ENCODE peak calls at places on chromosomes 11 and 22, in six cellular contexts. G, Q, R, W, X and Z are unnamed samples.

GRCh38 chr11:82680252-82680651 is 53.4 kb downstream of the FAM181B start:
- DNase-seq in G (no peak), Q (no peak), R (peak), W (no peak), X (no peak), Z (no peak)

GRCh38 chr22:43990044-43990443 is 34.1 kb upstream of the PARVB start:
- DNase-seq in G (no peak), Q (no peak), R (no peak), W (no peak), X (no peak), Z (no peak)

GRCh38 chr22:48554893-48555552 is 1272.7 kb downstream of the BRD1 start:
- DNase-seq in G (no peak), Q (no peak), R (no peak), W (no peak), X (no peak), Z (no peak)

GRCh38 chr11:64876835-64877341 is 1.5 kb downstream of the EHD1 start:
- DNase-seq in G (no peak), Q (no peak), R (peak), W (no peak), X (no peak), Z (peak)

GRCh38 chr11:14974723-14975587 is 2.8 kb upstream of the CALCA start:
- DNase-seq in G (peak), Q (peak), R (peak), W (no peak), X (peak), Z (no peak)

GRCh38 chr11:37442576-37442975 is 844.5 kb upstream of the RAG2 start:
- DNase-seq in G (no peak), Q (no peak), R (peak), W (no peak), X (no peak), Z (peak)

GRCh38 chr11:63020671-63021255 is 5.1 kb upstream of the SLC22A8 start:
- DNase-seq in G (no peak), Q (no peak), R (no peak), W (no peak), X (peak), Z (no peak)

GRCh38 chr11:13883042-13883441 is 79.5 kb upstream of the SPON1 start:
- DNase-seq in G (no peak), Q (no peak), R (no peak), W (no peak), X (peak), Z (no peak)

GRCh38 chr11:17846852-17847453 is 112.4 kb downstream of the KCNC1 start:
- DNase-seq in G (no peak), Q (no peak), R (peak), W (peak), X (no peak), Z (peak)

GRCh38 chr22:33271390-33272161 is 213.4 kb upstream of the SYN3 start:
- DNase-seq in G (peak), Q (peak), R (no peak), W (peak), X (no peak), Z (no peak)

GRCh38 chr11:68673291-68673930 is 10.9 kb upstream of the GAL start:
- DNase-seq in G (no peak), Q (no peak), R (no peak), W (no peak), X (no peak), Z (no peak)

GRCh38 chr11:102322560-102322959 is 5.3 kb downstream of the BIRC3 start:
- DNase-seq in G (no peak), Q (no peak), R (no peak), W (no peak), X (no peak), Z (no peak)

GRCh38 chr11:32172771-32173170 is 81.9 kb downstream of the RCN1 start:
- DNase-seq in G (no peak), Q (no peak), R (no peak), W (no peak), X (no peak), Z (peak)

GRCh38 chr22:29004647-29005371 is 56.8 kb downstream of the C22orf31 start:
- DNase-seq in G (no peak), Q (no peak), R (no peak), W (peak), X (peak), Z (peak)

GRCh38 chr11:13942908-13943505 is 19.5 kb upstream of the SPON1 start:
- DNase-seq in G (no peak), Q (no peak), R (peak), W (no peak), X (no peak), Z (peak)

GRCh38 chr11:58659404-58659803 is 36.9 kb downstream of the CNTF start:
- DNase-seq in G (no peak), Q (no peak), R (peak), W (no peak), X (no peak), Z (no peak)

GRCh38 chr11:32840587-32840986 is 10.9 kb downstream of the PRRG4 start:
- DNase-seq in G (no peak), Q (no peak), R (no peak), W (no peak), X (no peak), Z (no peak)

GRCh38 chr11:116397556-116398167 is 375.1 kb downstream of the BUD13 start:
- DNase-seq in G (no peak), Q (no peak), R (no peak), W (no peak), X (no peak), Z (no peak)

GRCh38 chr11:17814546-17814945 is 80.0 kb downstream of the KCNC1 start:
- DNase-seq in G (no peak), Q (no peak), R (no peak), W (no peak), X (no peak), Z (peak)

GRCh38 chr22:45534339-45535192 is 31.9 kb downstream of the FBLN1 start:
- DNase-seq in G (no peak), Q (no peak), R (no peak), W (no peak), X (no peak), Z (no peak)

GRCh38 chr22:43827926-43828710 is 16.0 kb upstream of the EFCAB6 start:
- DNase-seq in G (no peak), Q (no peak), R (no peak), W (no peak), X (no peak), Z (no peak)

GRCh38 chr11:27024865-27025264 is 15.8 kb upstream of the BBOX1 start:
- DNase-seq in G (no peak), Q (no peak), R (no peak), W (no peak), X (no peak), Z (no peak)

GRCh38 chr11:73662445-73663157 is 16.2 kb downstream of the PLEKHB1 start:
- DNase-seq in G (no peak), Q (no peak), R (no peak), W (no peak), X (no peak), Z (peak)

GRCh38 chr11:12448131-12448939 is 71.0 kb downstream of the PARVA start:
- DNase-seq in G (no peak), Q (no peak), R (no peak), W (no peak), X (no peak), Z (peak)

GRCh38 chr11:87971354-87971753 is 203.9 kb downstream of the RAB38 start:
- DNase-seq in G (no peak), Q (no peak), R (no peak), W (no peak), X (no peak), Z (no peak)

GRCh38 chr11:120562806-120563425 is 51.4 kb downstream of the GRIK4 start:
- DNase-seq in G (no peak), Q (no peak), R (no peak), W (peak), X (no peak), Z (no peak)

GRCh38 chr11:118533769-118534729 is 3.1 kb downstream of the TMEM25 start:
- DNase-seq in G (peak), Q (no peak), R (no peak), W (no peak), X (no peak), Z (no peak)

GRCh38 chr11:129937592-129938238 is 42.3 kb upstream of the NFRKB start:
- DNase-seq in G (no peak), Q (no peak), R (no peak), W (no peak), X (peak), Z (no peak)

GRCh38 chr11:61037694-61038093 is 64.6 kb upstream of the CD5 start:
- DNase-seq in G (no peak), Q (no peak), R (peak), W (no peak), X (no peak), Z (peak)

GRCh38 chr11:64081663-64082442 is 46.1 kb downstream of the FLRT1 start:
- DNase-seq in G (no peak), Q (no peak), R (no peak), W (no peak), X (no peak), Z (no peak)

GRCh38 chr11:266676-267439 is 11.3 kb upstream of the NLRP6 start:
- DNase-seq in G (no peak), Q (peak), R (no peak), W (no peak), X (peak), Z (no peak)

GRCh38 chr11:114237321-114238280 is 58.6 kb upstream of the NNMT start:
- DNase-seq in G (no peak), Q (no peak), R (no peak), W (no peak), X (no peak), Z (peak)

DNA sequence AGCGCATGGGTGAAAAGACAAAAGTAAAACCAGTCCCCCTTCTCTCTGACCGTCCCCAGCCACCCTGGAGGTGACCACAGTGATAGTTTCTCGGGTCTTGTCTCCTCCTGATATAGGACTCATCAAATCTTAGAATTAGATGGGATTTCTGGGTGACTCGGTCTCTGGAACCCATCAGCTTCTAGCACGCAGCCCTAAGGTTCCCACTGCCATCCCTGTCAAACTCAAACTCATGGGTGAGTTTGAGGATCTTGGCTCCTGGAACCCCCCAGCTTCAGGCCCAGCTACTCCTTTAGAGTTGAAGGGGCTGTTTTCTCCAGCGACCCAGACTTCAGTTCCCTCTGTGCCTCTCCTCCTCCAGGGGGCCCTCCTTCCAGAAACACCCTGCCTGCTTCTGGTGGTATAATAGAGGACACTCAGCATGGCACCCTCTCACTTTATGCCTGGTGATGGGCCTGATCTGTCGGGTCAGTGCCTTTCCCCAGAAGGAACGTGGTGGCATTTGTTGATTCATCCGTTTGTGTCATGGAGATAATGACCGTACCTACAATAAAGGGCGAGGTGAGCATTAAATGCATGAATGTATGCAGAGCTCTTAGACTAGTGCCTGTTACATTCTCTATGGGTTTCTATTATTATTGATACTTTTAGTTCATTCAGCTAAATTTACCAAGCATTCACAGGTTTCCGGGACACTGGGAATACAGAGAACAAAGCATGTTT is 31.7 kb downstream of the MCM5 start:
- DNase-seq in G (no peak), Q (no peak), R (no peak), W (no peak), X (no peak), Z (no peak)
- TF ChIP-seq CTCF in G (no peak), Q (no peak), R (no peak), W (no peak), X (no peak), Z (peak)

GRCh38 chr11:128800871-128801417 is 66.2 kb downstream of the KCNJ1 start:
- DNase-seq in G (no peak), Q (no peak), R (no peak), W (no peak), X (no peak), Z (no peak)

GRCh38 chr11:128804481-128804880 is 62.6 kb downstream of the KCNJ1 start:
- DNase-seq in G (no peak), Q (no peak), R (peak), W (no peak), X (no peak), Z (peak)

GRCh38 chr11:128806496-128807261 is 60.4 kb downstream of the KCNJ1 start:
- DNase-seq in G (no peak), Q (no peak), R (no peak), W (no peak), X (no peak), Z (no peak)

GRCh38 chr11:128803440-128803839 is 63.7 kb downstream of the KCNJ1 start:
- DNase-seq in G (no peak), Q (no peak), R (no peak), W (no peak), X (no peak), Z (no peak)

GRCh38 chr11:128802358-128802981 is 64.6 kb downstream of the KCNJ1 start:
- DNase-seq in G (no peak), Q (no peak), R (peak), W (no peak), X (no peak), Z (no peak)
- TF ChIP-seq CTCF in G (no peak), Q (no peak), R (peak), W (no peak), X (no peak), Z (peak)

GRCh38 chr22:39306456-39307361 is 12.7 kb downstream of the RPL3 start:
- DNase-seq in G (no peak), Q (no peak), R (no peak), W (no peak), X (peak), Z (no peak)

GRCh38 chr22:39309881-39310714 is 9.3 kb downstream of the RPL3 start:
- DNase-seq in G (no peak), Q (no peak), R (peak), W (no peak), X (no peak), Z (peak)

GRCh38 chr22:39309364-39309861 is 10.0 kb downstream of the RPL3 start:
- DNase-seq in G (peak), Q (no peak), R (peak), W (no peak), X (no peak), Z (no peak)

GRCh38 chr22:39311592-39312400 is 7.6 kb downstream of the RPL3 start:
- DNase-seq in G (no peak), Q (no peak), R (no peak), W (no peak), X (peak), Z (peak)

DNA sequence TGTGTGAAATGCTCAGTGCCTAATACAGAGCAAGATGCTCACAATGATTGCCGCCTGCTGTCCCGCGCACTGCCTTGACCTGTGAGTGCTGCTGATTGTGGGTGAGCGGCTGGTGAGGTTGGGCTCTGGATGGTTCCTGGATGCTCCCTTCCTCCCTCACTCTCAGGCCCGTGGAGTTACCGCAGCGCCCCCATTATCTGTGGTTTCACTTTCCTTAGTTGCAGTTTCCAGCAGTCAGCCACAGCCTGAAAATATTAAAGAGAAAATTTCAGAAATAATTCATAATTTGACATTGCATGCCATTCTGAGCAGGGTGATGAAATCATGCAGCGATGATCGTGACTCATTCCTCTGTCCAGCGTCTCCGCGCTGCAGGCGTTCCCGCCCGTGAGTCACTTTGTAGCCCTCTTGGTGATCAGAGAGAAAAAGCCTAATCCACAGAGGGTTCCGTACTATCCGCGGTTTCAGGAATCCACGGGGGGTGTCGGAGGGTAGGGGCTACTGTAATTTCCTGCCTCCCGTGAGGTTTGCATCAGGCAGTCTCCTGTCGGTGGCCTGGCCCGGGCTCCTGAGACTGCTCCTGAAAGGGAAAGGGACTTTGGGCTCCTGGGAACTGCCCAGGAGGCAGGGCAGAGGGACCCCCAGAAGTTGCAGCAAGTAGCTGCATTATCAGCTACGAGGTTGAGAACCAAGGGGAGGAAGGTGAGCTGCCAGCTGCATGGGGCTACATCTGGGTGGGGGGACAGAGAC is 10.6 kb downstream of the RPL3 start:
- DNase-seq in G (peak), Q (no peak), R (peak), W (no peak), X (no peak), Z (peak)
- TF ChIP-seq CTCF in G (no peak), Q (no peak), R (no peak), W (no peak), X (no peak), Z (peak)

GRCh38 chr22:47044722-47045545 is 282.5 kb downstream of the TBC1D22A start:
- DNase-seq in G (no peak), Q (no peak), R (no peak), W (no peak), X (no peak), Z (no peak)
- TF ChIP-seq CTCF in G (no peak), Q (no peak), R (no peak), W (no peak), X (no peak), Z (no peak)

GRCh38 chr11:128193633-128194032 is 393.7 kb downstream of the ETS1 start:
- DNase-seq in G (no peak), Q (no peak), R (no peak), W (no peak), X (no peak), Z (no peak)

GRCh38 chr11:128196235-128196634 is 391.1 kb downstream of the ETS1 start:
- DNase-seq in G (no peak), Q (no peak), R (no peak), W (no peak), X (no peak), Z (peak)

GRCh38 chr11:128194226-128194625 is 393.1 kb downstream of the ETS1 start:
- DNase-seq in G (no peak), Q (no peak), R (no peak), W (no peak), X (no peak), Z (peak)

GRCh38 chr11:128195756-128196155 is 391.6 kb downstream of the ETS1 start:
- DNase-seq in G (no peak), Q (no peak), R (no peak), W (no peak), X (no peak), Z (no peak)

GRCh38 chr11:128195057-128195751 is 392.2 kb downstream of the ETS1 start:
- DNase-seq in G (no peak), Q (no peak), R (no peak), W (no peak), X (peak), Z (no peak)
- TF ChIP-seq CTCF in G (no peak), Q (no peak), R (no peak), W (no peak), X (no peak), Z (no peak)

GRCh38 chr11:95778699-95779098 is 10.9 kb downstream of the FAM76B start:
- DNase-seq in G (no peak), Q (no peak), R (no peak), W (no peak), X (no peak), Z (no peak)

GRCh38 chr11:95780544-95780943 is 9.0 kb downstream of the FAM76B start:
- DNase-seq in G (no peak), Q (no peak), R (no peak), W (no peak), X (no peak), Z (no peak)

DNA sequence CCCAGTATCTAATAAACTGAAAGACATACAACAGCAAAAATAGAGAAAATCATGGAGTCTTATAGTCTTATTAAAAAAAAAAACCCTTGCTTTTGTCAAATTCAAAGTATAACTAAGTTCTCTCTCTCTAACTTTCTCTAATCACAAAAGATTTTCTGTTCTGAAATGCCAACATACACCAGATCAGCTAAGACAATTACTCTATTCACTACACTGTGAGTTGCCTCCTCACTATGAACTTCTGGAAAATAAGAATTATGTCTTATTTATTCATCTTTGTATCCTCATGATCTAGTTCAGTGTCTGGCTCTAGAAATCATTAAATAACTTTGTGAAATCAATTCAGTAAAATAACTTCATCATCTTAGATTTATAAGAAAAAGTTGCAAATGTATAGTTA is 12.7 kb downstream of the FAM76B start:
- DNase-seq in G (no peak), Q (no peak), R (no peak), W (no peak), X (no peak), Z (no peak)
- TF ChIP-seq CTCF in G (no peak), Q (no peak), R (no peak), W (no peak), X (no peak), Z (no peak)

DNA sequence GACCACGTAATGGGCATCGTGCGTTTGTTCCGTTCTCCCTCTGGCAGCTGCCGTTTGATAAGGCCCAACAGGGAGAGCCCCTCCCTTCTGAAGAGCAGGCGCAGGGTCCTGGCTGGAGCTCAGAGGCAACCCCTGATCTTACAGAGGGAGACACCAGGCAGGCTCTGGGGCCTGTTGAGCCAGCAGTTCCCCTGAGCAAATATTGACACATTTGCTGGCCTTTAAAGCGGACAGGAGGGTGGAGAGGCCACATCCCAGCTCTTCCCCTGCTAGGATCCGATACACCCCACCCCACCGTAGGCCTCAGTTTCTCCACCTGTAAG is 11.8 kb upstream of the C1QTNF6 start:
- DNase-seq in G (no peak), Q (peak), R (no peak), W (no peak), X (no peak), Z (no peak)
- TF ChIP-seq CTCF in G (no peak), Q (no peak), R (no peak), W (no peak), X (no peak), Z (no peak)

DNA sequence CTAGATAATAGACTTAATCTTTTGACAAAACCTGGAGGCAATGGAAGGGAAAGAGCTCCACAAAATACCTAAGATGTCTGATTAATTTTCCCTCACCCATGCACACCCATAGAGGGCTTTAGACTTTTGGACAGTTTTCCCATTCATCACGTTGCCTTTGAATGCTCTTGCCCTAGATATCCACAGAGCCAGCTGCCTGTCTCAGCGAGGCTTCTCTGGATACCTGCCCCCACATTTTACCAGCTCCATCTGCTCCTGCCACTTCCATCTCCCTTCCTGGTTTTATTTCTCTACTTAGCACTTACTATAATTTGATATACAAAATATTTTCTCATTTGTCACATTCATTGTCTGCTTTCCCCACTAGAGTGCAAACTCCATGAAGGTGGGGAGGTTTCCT is 136.8 kb downstream of the FDX1 start:
- DNase-seq in G (no peak), Q (no peak), R (no peak), W (no peak), X (no peak), Z (no peak)
- TF ChIP-seq CTCF in G (no peak), Q (no peak), R (no peak), W (no peak), X (no peak), Z (no peak)